ENCODE peak calls at places on chromosomes 11 and 22, in four cellular contexts. One of them, this sample, is unnamed. For H3K36me3, the result is how much of the 10 kb centered on the place peaks cover.

GRCh38 chr11:124943731-124944130 is 7.9 kb upstream of the HEPACAM start:
- DNase-seq in left lung: no peak
- DNase-seq in heart left ventricle: no peak
- DNase-seq in uterus: no peak
- DNase-seq in this sample: no peak

GRCh38 chr11:34051349-34052035 is at the start of gene CAPRIN1:
- DNase-seq in left lung: peak
- DNase-seq in uterus: peak
- DNase-seq in heart left ventricle: peak
- DNase-seq in this sample: peak

GRCh38 chr11:134418119-134418840 is 6.2 kb upstream of the B3GAT1 start:
- DNase-seq in left lung: no peak
- DNase-seq in uterus: no peak
- DNase-seq in heart left ventricle: no peak
- DNase-seq in this sample: no peak

GRCh38 chr22:45072322-45072903 is 62.6 kb upstream of the PHF21B start:
- DNase-seq in heart left ventricle: no peak
- DNase-seq in uterus: peak
- DNase-seq in left lung: no peak
- DNase-seq in this sample: no peak

GRCh38 chr11:28922351-28922981 is 814.3 kb downstream of the METTL15 start:
- DNase-seq in heart left ventricle: no peak
- DNase-seq in left lung: no peak
- DNase-seq in uterus: no peak
- DNase-seq in this sample: no peak

GRCh38 chr11:79243412-79244174 is 197.2 kb downstream of the TENM4 start:
- DNase-seq in left lung: no peak
- DNase-seq in uterus: peak
- DNase-seq in heart left ventricle: no peak
- DNase-seq in this sample: no peak

GRCh38 chr11:9754041-9754471 is 90.2 kb downstream of the SWAP70 start:
- DNase-seq in uterus: no peak
- DNase-seq in left lung: no peak
- DNase-seq in heart left ventricle: no peak
- DNase-seq in this sample: no peak

GRCh38 chr11:86477495-86478155 is 102.9 kb downstream of the CCDC81 start:
- DNase-seq in uterus: peak
- DNase-seq in left lung: no peak
- DNase-seq in heart left ventricle: peak
- DNase-seq in this sample: no peak

GRCh38 chr11:107824668-107825369 is 33.8 kb downstream of the SLC35F2 start:
- DNase-seq in left lung: no peak
- DNase-seq in heart left ventricle: no peak
- DNase-seq in uterus: no peak
- DNase-seq in this sample: no peak

GRCh38 chr11:19670030-19670761 is 42.4 kb upstream of the NAV2 start:
- DNase-seq in left lung: no peak
- DNase-seq in uterus: no peak
- DNase-seq in heart left ventricle: no peak
- DNase-seq in this sample: no peak

GRCh38 chr11:28654191-28654590 is 546.0 kb downstream of the METTL15 start:
- DNase-seq in heart left ventricle: no peak
- DNase-seq in uterus: no peak
- DNase-seq in left lung: no peak
- DNase-seq in this sample: no peak

GRCh38 chr11:35723493-35724284 is 61.1 kb downstream of the TRIM44 start:
- DNase-seq in heart left ventricle: no peak
- DNase-seq in uterus: no peak
- DNase-seq in left lung: no peak
- DNase-seq in this sample: no peak

GRCh38 chr22:17470880-17471500 is 92.3 kb upstream of the SLC25A18 start:
- DNase-seq in uterus: no peak
- DNase-seq in heart left ventricle: no peak
- DNase-seq in left lung: no peak
- DNase-seq in this sample: no peak

GRCh38 chr22:22479999-22480532 is 28.5 kb downstream of the ZNF280B start:
- DNase-seq in heart left ventricle: no peak
- DNase-seq in left lung: no peak
- DNase-seq in uterus: no peak
- DNase-seq in this sample: no peak

GRCh38 chr22:32040324-32040904 is 2.6 kb upstream of the SLC5A1 start:
- DNase-seq in left lung: no peak
- DNase-seq in uterus: no peak
- DNase-seq in heart left ventricle: no peak
- DNase-seq in this sample: no peak

GRCh38 chr22:27978875-27979274 is 59.8 kb upstream of the PITPNB start:
- DNase-seq in uterus: no peak
- DNase-seq in heart left ventricle: no peak
- DNase-seq in left lung: no peak
- DNase-seq in this sample: no peak

GRCh38 chr11:83709434-83709833 is 423.3 kb upstream of the CCDC90B start:
- DNase-seq in uterus: no peak
- DNase-seq in left lung: no peak
- DNase-seq in heart left ventricle: no peak
- DNase-seq in this sample: no peak

GRCh38 chr11:83713701-83714100 is 427.5 kb upstream of the CCDC90B start:
- DNase-seq in heart left ventricle: no peak
- DNase-seq in left lung: no peak
- DNase-seq in uterus: peak
- DNase-seq in this sample: no peak

GRCh38 chr11:83706581-83706980 is 420.4 kb upstream of the CCDC90B start:
- DNase-seq in uterus: no peak
- DNase-seq in heart left ventricle: no peak
- DNase-seq in left lung: no peak
- DNase-seq in this sample: no peak

GRCh38 chr11:83715927-83716525 is 429.9 kb upstream of the CCDC90B start:
- DNase-seq in left lung: no peak
- DNase-seq in uterus: peak
- DNase-seq in heart left ventricle: no peak
- DNase-seq in this sample: no peak

GRCh38 chr11:83711035-83711630 is 425.0 kb upstream of the CCDC90B start:
- DNase-seq in heart left ventricle: no peak
- DNase-seq in uterus: no peak
- DNase-seq in left lung: no peak
- DNase-seq in this sample: no peak
- TF ChIP-seq CTCF in heart left ventricle: no peak
- TF ChIP-seq CTCF in uterus: no peak
- TF ChIP-seq CTCF in left lung: no peak
- TF ChIP-seq CTCF in this sample: no peak

DNA sequence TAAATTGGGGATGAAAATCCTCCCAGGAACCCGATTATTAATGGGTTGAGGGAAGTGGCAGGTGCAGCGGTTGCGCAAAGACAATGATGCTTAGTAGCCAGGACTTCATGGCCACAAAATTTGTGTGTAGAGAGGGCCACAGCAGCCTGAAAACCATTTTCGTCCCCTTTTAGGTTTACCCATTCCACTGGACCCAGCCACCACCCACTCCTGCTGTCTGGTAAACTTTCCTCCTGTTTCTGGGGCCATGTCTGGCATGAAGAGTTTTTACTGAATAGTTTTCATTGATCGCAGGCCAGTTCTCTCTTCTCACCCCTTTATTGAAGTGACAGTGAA is 69.5 kb upstream of the SYT13 start:
- DNase-seq in uterus: no peak
- DNase-seq in left lung: no peak
- DNase-seq in heart left ventricle: no peak
- DNase-seq in this sample: no peak
- H3K27ac ChIP-seq in uterus: peak
- H3K27ac ChIP-seq in left lung: peak
- H3K27ac ChIP-seq in heart left ventricle: peak
- H3K27ac ChIP-seq in this sample: peak

DNA sequence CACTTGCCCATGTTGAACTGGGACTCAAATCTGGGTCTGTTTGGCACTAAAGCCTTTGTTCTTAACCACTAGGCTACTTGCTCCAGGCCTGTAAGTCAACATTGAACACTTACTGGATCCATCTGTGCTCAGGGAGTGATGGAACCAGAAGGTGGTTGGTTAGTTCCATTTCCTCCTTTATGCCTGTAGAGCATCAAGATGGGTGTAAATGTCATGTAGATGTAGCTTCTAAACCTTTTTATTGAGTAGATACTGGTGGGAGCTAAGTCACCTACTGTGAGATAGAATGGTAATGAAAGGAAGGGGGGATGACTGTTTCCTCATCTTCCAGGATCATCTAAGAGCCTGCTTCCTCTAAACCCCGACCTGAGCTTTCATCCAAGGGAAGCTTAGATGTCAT is 38.6 kb upstream of the ALKBH3 start:
- DNase-seq in uterus: no peak
- DNase-seq in left lung: no peak
- DNase-seq in heart left ventricle: no peak
- DNase-seq in this sample: no peak
- H3K36me3 ChIP-seq in uterus: under half
- H3K36me3 ChIP-seq in left lung: under half
- H3K36me3 ChIP-seq in heart left ventricle: under half
- H3K36me3 ChIP-seq in this sample: under half

DNA sequence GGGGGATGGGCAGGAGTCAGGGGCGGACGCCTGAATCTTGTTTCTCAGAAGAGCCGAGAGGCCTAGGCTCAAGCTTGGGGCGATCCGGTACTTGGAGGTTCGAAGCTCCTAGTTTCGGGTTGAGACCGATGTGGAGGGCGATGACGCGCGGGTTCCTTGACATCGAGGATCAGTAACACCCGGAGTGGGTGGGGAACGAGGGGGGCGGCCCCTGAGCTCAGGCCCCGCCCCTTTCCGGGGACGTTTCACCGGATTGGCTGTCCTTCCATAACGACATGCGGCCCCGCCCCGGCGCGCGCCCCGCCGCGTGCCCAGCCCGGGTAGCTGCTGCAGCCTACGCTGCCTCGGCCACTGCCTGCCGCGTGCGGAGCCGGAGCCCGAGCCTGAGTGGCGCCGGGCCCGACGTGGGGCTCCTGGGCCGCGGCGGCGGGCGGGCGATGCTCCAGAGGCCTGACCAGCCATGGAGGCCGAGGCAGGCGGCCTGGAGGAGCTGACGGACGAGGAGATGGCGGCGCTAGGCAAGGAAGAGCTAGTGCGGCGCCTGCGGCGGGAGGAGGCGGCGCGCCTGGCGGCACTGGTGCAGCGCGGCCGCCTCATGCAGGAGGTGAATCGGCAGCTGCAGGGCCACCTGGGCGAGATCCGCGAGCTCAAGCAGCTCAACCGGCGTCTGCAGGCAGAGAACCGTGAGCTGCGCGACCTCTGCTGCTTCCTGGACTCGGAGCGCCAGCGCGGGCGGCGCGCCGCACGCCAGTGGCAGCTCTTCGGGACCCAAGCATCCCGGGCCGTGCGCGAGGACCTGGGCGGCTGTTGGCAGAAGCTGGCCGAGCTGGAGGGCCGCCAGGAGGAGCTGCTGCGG is at the start of gene CCDC85B:
- DNase-seq in left lung: peak
- DNase-seq in heart left ventricle: peak
- DNase-seq in uterus: peak
- DNase-seq in this sample: peak
- TF ChIP-seq CTCF in left lung: no peak
- TF ChIP-seq CTCF in heart left ventricle: no peak
- TF ChIP-seq CTCF in uterus: peak
- TF ChIP-seq CTCF in this sample: no peak

GRCh38 chr11:109422755-109423113 is 744 bp downstream of the C11orf87 start:
- DNase-seq in left lung: peak
- DNase-seq in heart left ventricle: no peak
- DNase-seq in uterus: no peak
- DNase-seq in this sample: no peak
- H3K27ac ChIP-seq in left lung: no peak
- H3K27ac ChIP-seq in heart left ventricle: no peak
- H3K27ac ChIP-seq in uterus: no peak
- H3K27ac ChIP-seq in this sample: no peak

This sample was measured in upper lobe of right lung.